ENCODE peak calls at places on chromosomes 2 and 18, in eight cellular contexts. Y is fibroblast of pulmonary artery, W is psoas muscle, L is neural progenitor cell, Q is AG04449, E is Peyer's patch, U is A549, I is choroid plexus epithelial cell. B is an unnamed sample.

GRCh38 chr2:121858406-121858805 is 103.0 kb downstream of the TSN start:
- DNase-seq in I (no peak), W (no peak), U (no peak), E (no peak), Y (no peak), Q (no peak), L (no peak), B (peak; percentile 11)

GRCh38 chr2:219551412-219551811 is 7.6 kb downstream of the TMEM198 start:
- DNase-seq in U (no peak), Y (peak; percentile 27), E (no peak), Q (no peak), L (peak; percentile 40), I (peak; percentile 20), W (no peak), B (no peak)

GRCh38 chr18:56945171-56945863 is 201.6 kb upstream of the BOD1L2 start:
- DNase-seq in Q (no peak), W (no peak), E (no peak), L (no peak), U (no peak), Y (peak; percentile 5), I (peak; percentile 6), B (no peak)

GRCh38 chr2:71691747-71692455 is 238.5 kb downstream of the DYSF start:
- DNase-seq in I (peak; percentile 21), Y (no peak), L (peak; percentile 41), W (peak; percentile 72), U (no peak), Q (no peak), E (no peak), B (no peak)

GRCh38 chr2:144517825-144518699 is 1.9 kb downstream of the ZEB2 start:
- DNase-seq in Y (no peak), L (peak; percentile 54), I (peak; percentile 63), E (peak; percentile 44), U (no peak), W (no peak), Q (no peak), B (no peak)

GRCh38 chr2:45973426-45973825 is 322.0 kb downstream of the PRKCE start:
- DNase-seq in W (no peak), I (no peak), Y (no peak), L (no peak), U (no peak), Q (no peak), E (no peak), B (no peak)

GRCh38 chr2:222038086-222038802 is 260.6 kb downstream of the PAX3 start:
- DNase-seq in W (no peak), I (peak; percentile 34), U (no peak), Q (no peak), L (no peak), E (no peak), Y (peak; percentile 9), B (no peak)

GRCh38 chr2:33425156-33425555 is 51.3 kb upstream of the RASGRP3 start:
- DNase-seq in L (no peak), Q (no peak), U (no peak), I (no peak), W (no peak), Y (no peak), E (no peak), B (no peak)

GRCh38 chr2:28748176-28748575 is 3.5 kb upstream of the PPP1CB start:
- DNase-seq in Q (no peak), U (no peak), W (no peak), Y (no peak), L (no peak), I (no peak), E (no peak), B (no peak)

GRCh38 chr2:20667151-20667530 is 197 bp downstream of the GDF7 start:
- DNase-seq in E (no peak), I (no peak), U (no peak), Q (no peak), L (peak; percentile 71), Y (no peak), W (no peak), B (no peak)

GRCh38 chr2:58240595-58240937 is 559 bp downstream of the FANCL start:
- DNase-seq in U (peak; percentile 11), I (no peak), Q (no peak), L (no peak), W (no peak), Y (no peak), E (no peak), B (no peak)

GRCh38 chr2:68918497-68918896 is 34.2 kb downstream of the GKN2 start:
- DNase-seq in E (no peak), Q (no peak), W (no peak), L (no peak), U (no peak), Y (peak; percentile 78), I (no peak), B (no peak)

GRCh38 chr2:219731173-219731572 is 103.7 kb downstream of the SLC4A3 start:
- DNase-seq in L (no peak), E (no peak), Y (no peak), W (no peak), I (no peak), Q (no peak), U (no peak), B (no peak)

GRCh38 chr2:112648081-112648480 is 2.3 kb downstream of the SLC20A1 start:
- DNase-seq in L (no peak), Y (no peak), Q (no peak), E (no peak), W (no peak), I (no peak), U (no peak), B (no peak)
- H3K4me3 ChIP-seq in L (no peak overlapping the region), Y (peak overlapping the region; percentile 82), Q (peak overlapping the region; percentile 88), E (peak overlapping the region; percentile 96), W (peak overlapping the region; percentile 99), I (peak overlapping the region; percentile 80), U (peak overlapping the region; percentile 98), B (peak overlapping the region; percentile 79)

DNA sequence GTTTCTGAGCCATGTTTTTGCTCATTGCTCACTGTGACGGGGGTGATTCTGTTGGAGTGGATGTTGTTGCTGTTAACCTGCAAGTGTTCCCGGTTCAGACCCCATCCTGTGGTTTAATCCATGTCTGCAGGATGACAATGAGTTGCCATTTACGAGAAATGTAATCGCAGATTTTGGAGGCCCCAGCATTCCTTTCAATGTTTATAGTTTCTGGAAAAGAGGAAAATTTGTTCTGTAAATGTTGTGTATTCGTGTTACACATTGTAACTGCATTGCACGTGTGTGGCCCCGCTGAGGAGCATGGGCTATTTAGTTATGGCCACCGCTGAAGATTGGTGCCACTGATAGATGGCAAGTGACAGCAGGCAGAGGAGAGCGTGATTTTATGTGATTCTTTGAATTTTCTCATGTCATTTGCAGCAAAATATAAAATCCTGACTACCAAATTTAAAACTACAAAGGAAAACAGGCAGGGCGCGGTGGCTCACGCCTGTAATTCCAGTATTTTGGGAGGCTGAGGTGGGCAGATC is 174.7 kb upstream of the COPS8 start:
- DNase-seq in U (no peak), I (no peak), W (no peak), L (no peak), E (no peak), Y (no peak), Q (no peak), B (no peak)
- H3K4me3 ChIP-seq in U (no peak overlapping the region), I (no peak overlapping the region), W (no peak overlapping the region), L (no peak overlapping the region), E (no peak overlapping the region), Y (no peak overlapping the region), Q (no peak overlapping the region), B (no peak overlapping the region)

GRCh38 chr2:183125659-183126341 is 1.6 kb downstream of the NUP35 start:
- DNase-seq in L (no peak), U (no peak), Y (no peak), Q (no peak), I (no peak), E (no peak), W (no peak), B (no peak)

GRCh38 chr2:183124957-183125255 is 663 bp downstream of the NUP35 start:
- DNase-seq in E (no peak), Y (no peak), Q (no peak), W (no peak), U (no peak), I (no peak), L (no peak), B (no peak)

GRCh38 chr2:183123959-183124221 is 353 bp upstream of the NUP35 start:
- DNase-seq in I (no peak), W (no peak), U (no peak), Y (no peak), L (no peak), E (no peak), Q (no peak), B (no peak)

GRCh38 chr2:183124222-183124956 is at the start of gene NUP35:
- DNase-seq in I (peak; percentile 93), Y (peak; percentile 95), E (peak; percentile 77), U (peak; percentile 56), Q (peak; percentile 41), L (peak; percentile 92), W (peak; percentile 76), B (peak; percentile 83)

DNA sequence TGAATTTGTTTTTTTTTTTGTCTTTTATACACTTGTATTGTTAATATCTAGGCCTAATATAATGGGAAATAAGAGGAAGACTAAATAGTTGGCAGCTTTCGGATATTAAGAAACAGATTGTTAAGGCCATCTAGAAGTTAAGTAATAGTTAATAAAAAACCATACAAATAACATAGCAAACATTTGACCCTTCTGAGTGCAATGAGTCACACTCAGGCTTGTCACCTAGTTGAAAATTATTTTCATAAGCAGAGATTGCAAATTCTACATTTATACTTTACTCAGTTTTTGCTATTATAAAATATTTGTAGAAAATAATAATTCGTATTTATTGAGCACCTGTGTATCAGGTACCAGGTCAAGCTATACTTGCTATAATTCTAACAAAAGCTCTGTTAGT is 2.4 kb downstream of the NUP35 start:
- DNase-seq in W (no peak), E (no peak), I (no peak), Y (no peak), U (no peak), Q (no peak), L (no peak), B (no peak)
- H3K4me3 ChIP-seq in W (no peak overlapping the region), E (no peak overlapping the region), I (no peak overlapping the region), Y (no peak overlapping the region), U (peak overlapping the region; percentile 61), Q (no peak overlapping the region), L (no peak overlapping the region), B (no peak overlapping the region)

GRCh38 chr2:176139170-176139611 is 9.7 kb downstream of the HOXD8 start:
- DNase-seq in Y (no peak), W (no peak), L (no peak), U (no peak), Q (no peak), I (no peak), E (no peak), B (no peak)

GRCh38 chr2:176137249-176137573 is 7.7 kb downstream of the HOXD8 start:
- DNase-seq in U (no peak), Y (no peak), E (no peak), L (no peak), I (no peak), Q (no peak), W (no peak), B (no peak)

GRCh38 chr2:176138526-176139169 is 9.1 kb downstream of the HOXD8 start:
- DNase-seq in Q (no peak), Y (no peak), L (no peak), W (no peak), I (no peak), U (no peak), E (no peak), B (no peak)

GRCh38 chr2:176136375-176137248 is 7.1 kb downstream of the HOXD8 start:
- DNase-seq in Y (no peak), I (no peak), U (no peak), W (peak; percentile 34), L (peak; percentile 67), E (no peak), Q (no peak), B (no peak)

DNA sequence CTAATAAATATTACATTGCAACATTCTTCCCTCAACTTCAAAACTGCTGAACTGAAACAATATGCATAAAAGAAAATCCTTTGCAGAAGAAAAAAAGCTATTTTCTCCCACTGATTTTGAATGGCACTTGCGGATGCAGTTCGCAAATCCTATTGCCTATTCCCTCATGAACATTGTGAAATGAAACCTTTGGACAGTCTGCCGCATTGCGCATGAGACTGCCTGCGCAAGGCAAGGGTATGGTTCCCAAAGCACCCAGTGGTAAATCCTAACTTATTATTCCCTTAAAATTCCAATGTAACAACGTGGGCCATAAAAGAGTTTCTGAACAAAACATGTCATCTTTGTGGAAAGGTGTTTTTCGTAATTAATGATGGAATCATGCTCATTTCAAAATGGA is 8.4 kb downstream of the HOXD8 start:
- DNase-seq in W (no peak), E (no peak), U (no peak), L (no peak), Y (no peak), Q (no peak), I (no peak), B (no peak)
- H3K4me3 ChIP-seq in W (peak overlapping the region; percentile 89), E (no peak overlapping the region), U (no peak overlapping the region), L (no peak overlapping the region), Y (no peak overlapping the region), Q (peak overlapping the region; percentile 78), I (no peak overlapping the region), B (no peak overlapping the region)